ENCODE peak calls at places on chromosomes 13 and 19, in eight cellular contexts. U is HS-27A, W is activated T-helper 1 cell treated with Interleukin-2 at 50 U/mL for 16 hours, X is T-cell, I is COR-L47, T is heart left ventricle, K is left ventricle myocardium superior, S is NCI-H1092. H is an unnamed sample.

GRCh38 chr13:74570834-74571233 is 436.6 kb upstream of the KLF12 start:
- DNase-seq in U (no peak), W (no peak), X (no peak), I (no peak), T (no peak), K (no peak), S (no peak), H (no peak)

GRCh38 chr19:15280915-15281683 is 48.9 kb upstream of the EPHX3 start:
- DNase-seq in U (no peak), W (no peak), X (no peak), I (peak; percentile 52), T (peak; percentile 92), K (peak; percentile 95), S (peak; percentile 69), H (peak; percentile 85)

GRCh38 chr13:41652735-41653361 is 195.5 kb downstream of the RGCC start:
- DNase-seq in U (no peak), W (no peak), X (peak; percentile 40), I (peak; percentile 32), T (no peak), K (no peak), S (peak; percentile 5), H (peak; percentile 21)

GRCh38 chr19:13765395-13766094 is 1.2 kb downstream of the MRI1 start:
- DNase-seq in U (no peak), W (no peak), X (no peak), I (no peak), T (no peak), K (no peak), S (no peak), H (no peak)

GRCh38 chr19:53389591-53390377 is 5.2 kb upstream of the ZNF765 start:
- DNase-seq in U (no peak), W (no peak), X (no peak), I (no peak), T (no peak), K (no peak), S (no peak), H (no peak)

GRCh38 chr13:50225188-50226155 is 210.2 kb downstream of the KCNRG start:
- DNase-seq in U (no peak), W (no peak), X (no peak), I (no peak), T (no peak), K (no peak), S (no peak), H (no peak)

GRCh38 chr13:74920361-74920760 is 561.6 kb downstream of the TBC1D4 start:
- DNase-seq in U (no peak), W (no peak), X (no peak), I (no peak), T (no peak), K (no peak), S (no peak), H (no peak)

GRCh38 chr13:95243207-95243606 is 58.0 kb downstream of the ABCC4 start:
- DNase-seq in U (no peak), W (no peak), X (no peak), I (no peak), T (no peak), K (no peak), S (no peak), H (no peak)

GRCh38 chr19:30896551-30896950 is 452.7 kb downstream of the TSHZ3 start:
- DNase-seq in U (no peak), W (no peak), X (no peak), I (no peak), T (no peak), K (no peak), S (no peak), H (no peak)

GRCh38 chr13:110455444-110455843 is 106.1 kb downstream of the RAB20 start:
- DNase-seq in U (no peak), W (no peak), X (no peak), I (no peak), T (no peak), K (no peak), S (no peak), H (peak; percentile 3)

GRCh38 chr13:100946588-100946987 is 272.0 kb upstream of the TMTC4 start:
- DNase-seq in U (no peak), W (no peak), X (no peak), I (no peak), T (no peak), K (no peak), S (no peak), H (no peak)

GRCh38 chr19:32195706-32196610 is 149.5 kb upstream of the ZNF507 start:
- DNase-seq in U (no peak), W (no peak), X (no peak), I (no peak), T (no peak), K (no peak), S (no peak), H (no peak)

GRCh38 chr19:6018786-6019185 is 40.8 kb upstream of the RANBP3 start:
- DNase-seq in U (no peak), W (no peak), X (no peak), I (no peak), T (peak; percentile 26), K (no peak), S (no peak), H (no peak)

GRCh38 chr13:35349673-35350278 is 126.7 kb downstream of the MAB21L1 start:
- DNase-seq in U (no peak), W (no peak), X (no peak), I (no peak), T (no peak), K (no peak), S (no peak), H (no peak)

GRCh38 chr19:12580180-12580694 is 29.0 kb upstream of the ZNF564 start:
- DNase-seq in U (peak; percentile 56), W (no peak), X (no peak), I (no peak), T (no peak), K (no peak), S (no peak), H (no peak)

GRCh38 chr19:7629347-7630054 is at the start of the genes PET100 and XAB2:
- DNase-seq in U (peak; percentile 92), W (peak; percentile 89), X (peak; percentile 94), I (peak; percentile 96), T (peak; percentile 95), K (peak; percentile 94), S (peak; percentile 98), H (peak; percentile 99)

GRCh38 chr19:497861-498590 is 1.7 kb downstream of the MADCAM1 start:
- DNase-seq in U (no peak), W (no peak), X (no peak), I (no peak), T (no peak), K (no peak), S (no peak), H (no peak)

GRCh38 chr19:41939861-41940442 is 11.7 kb upstream of the ERFL start:
- DNase-seq in U (no peak), W (peak; percentile 18), X (no peak), I (peak; percentile 54), T (no peak), K (peak; percentile 42), S (no peak), H (no peak)

GRCh38 chr13:38819053-38819452 is 132.2 kb downstream of the FREM2 start:
- DNase-seq in U (no peak), W (no peak), X (no peak), I (peak; percentile 98), T (no peak), K (no peak), S (peak; percentile 85), H (peak; percentile 20)

GRCh38 chr13:99416411-99417121 is 84.7 kb upstream of the TM9SF2 start:
- DNase-seq in U (no peak), W (no peak), X (peak; percentile 31), I (no peak), T (no peak), K (no peak), S (no peak), H (no peak)

GRCh38 chr19:574658-575526 is 2.5 kb downstream of the BSG start:
- DNase-seq in U (no peak), W (no peak), X (no peak), I (no peak), T (peak; percentile 80), K (peak; percentile 85), S (no peak), H (peak; percentile 57)

GRCh38 chr13:105937451-105937850 is 598.0 kb downstream of the EFNB2 start:
- DNase-seq in U (no peak), W (no peak), X (no peak), I (no peak), T (no peak), K (no peak), S (no peak), H (no peak)